ENCODE peak calls at places on chromosomes 13 and 19, in seven cellular contexts. A is breast epithelium, X is mammary epithelial cell, T is GM12878, V is psoas muscle, C is tibial nerve, N is tibial artery. Q is an unnamed sample.

GRCh38 chr13:90869580-90869979 is 477.9 kb upstream of the MIR17HG start:
- DNase-seq in T (no peak), A (no peak), N (no peak), C (no peak), V (no peak), X (no peak), Q (no peak)

GRCh38 chr13:28531195-28531955 is 36.4 kb upstream of the FLT1 start:
- DNase-seq in V (peak; percentile 68), T (no peak), N (peak; percentile 21), X (no peak), A (no peak), C (no peak), Q (peak; percentile 36)

GRCh38 chr19:38023245-38023644 is 116.2 kb downstream of the SIPA1L3 start:
- DNase-seq in V (no peak), N (no peak), T (no peak), C (no peak), A (no peak), X (no peak), Q (no peak)

GRCh38 chr13:53631511-53631910 is 602.9 kb downstream of the OLFM4 start:
- DNase-seq in C (no peak), N (no peak), X (no peak), V (no peak), A (no peak), T (no peak), Q (no peak)

GRCh38 chr19:7098701-7099596 is 29.4 kb downstream of the ZNF557 start:
- DNase-seq in C (peak; percentile 91), N (peak; percentile 88), A (peak; percentile 86), X (peak; percentile 90), V (peak; percentile 97), T (peak; percentile 84), Q (peak; percentile 94)

GRCh38 chr19:30390356-30390988 is 18.3 kb downstream of the ZNF536 start:
- DNase-seq in A (no peak), V (no peak), X (no peak), N (no peak), T (no peak), C (no peak), Q (no peak)

GRCh38 chr13:32468502-32469147 is 40.7 kb upstream of the N4BP2L1 start:
- DNase-seq in T (no peak), N (no peak), C (no peak), X (no peak), V (no peak), A (no peak), Q (no peak)

GRCh38 chr13:27022571-27023311 is 148.9 kb downstream of the USP12 start:
- DNase-seq in C (no peak), V (no peak), A (no peak), T (no peak), X (peak; percentile 19), N (no peak), Q (no peak)

GRCh38 chr13:107590556-107590955 is 624.8 kb downstream of the LIG4 start:
- DNase-seq in V (no peak), T (no peak), X (no peak), N (no peak), A (no peak), C (no peak), Q (no peak)

GRCh38 chr19:9673912-9674668 is 810 bp downstream of the ZNF562 start:
- DNase-seq in A (no peak), X (peak; percentile 78), T (peak; percentile 1), C (no peak), V (no peak), N (no peak), Q (no peak)

GRCh38 chr19:46372901-46373572 is 26.1 kb downstream of the PPP5C start:
- DNase-seq in C (no peak), N (no peak), V (no peak), X (no peak), A (no peak), T (no peak), Q (peak; percentile 30)

GRCh38 chr19:13929956-13930355 is 8.3 kb downstream of the PODNL1 start:
- DNase-seq in N (no peak), C (no peak), T (no peak), X (no peak), A (no peak), V (no peak), Q (no peak)

GRCh38 chr19:11242864-11243797 is 3.7 kb downstream of the ANGPTL8 start:
- DNase-seq in N (peak; percentile 95), X (peak; percentile 55), C (peak; percentile 97), T (peak; percentile 4), A (peak; percentile 59), V (peak; percentile 95), Q (peak; percentile 94)

GRCh38 chr19:16244091-16244490 is 46.4 kb downstream of the AP1M1 start:
- DNase-seq in N (no peak), T (no peak), A (no peak), V (no peak), X (no peak), C (no peak), Q (no peak)

GRCh38 chr13:60620611-60621395 is 223.8 kb downstream of the TDRD3 start:
- DNase-seq in X (no peak), V (no peak), N (no peak), T (no peak), A (no peak), C (no peak), Q (no peak)

GRCh38 chr13:23755040-23755439 is 134.2 kb downstream of the MIPEP start:
- DNase-seq in X (no peak), N (no peak), C (no peak), T (no peak), V (no peak), A (no peak), Q (no peak)
- H3K27ac ChIP-seq in X (no peak overlapping the region), N (peak overlapping the region; percentile 5), C (no peak overlapping the region), T (no peak overlapping the region), V (no peak overlapping the region), A (peak overlapping the region; percentile 25), Q (no peak overlapping the region)

GRCh38 chr13:51714663-51715168 is 89.2 kb downstream of the DHRS12 start:
- DNase-seq in A (no peak), X (peak; percentile 88), N (no peak), T (peak; percentile 78), V (no peak), C (no peak), Q (no peak)

GRCh38 chr13:51715613-51716012 is 88.3 kb downstream of the DHRS12 start:
- DNase-seq in A (no peak), N (no peak), T (no peak), X (peak; percentile 65), C (no peak), V (no peak), Q (no peak)

GRCh38 chr13:51717786-51718398 is 86.1 kb downstream of the DHRS12 start:
- DNase-seq in N (no peak), T (no peak), C (no peak), V (no peak), A (no peak), X (no peak), Q (no peak)

DNA sequence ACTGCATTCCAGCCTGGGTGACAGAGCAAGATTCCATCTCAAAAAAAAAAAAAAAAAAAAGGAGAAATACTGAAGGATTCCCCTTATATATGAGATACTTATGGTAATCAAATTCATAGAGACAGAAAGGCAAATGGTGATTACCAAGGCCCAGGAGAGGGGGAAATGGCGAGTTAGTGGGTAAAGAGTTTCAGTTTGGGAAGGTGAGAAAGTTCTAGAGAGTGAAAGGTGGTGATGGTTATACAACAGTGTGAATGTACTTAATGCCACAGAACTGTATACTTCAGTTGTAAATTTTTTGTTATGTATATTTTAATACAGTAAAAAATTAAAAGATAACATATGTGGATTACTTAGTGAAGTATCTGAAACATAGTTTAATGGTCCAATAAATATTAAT is 90.2 kb downstream of the DHRS12 start:
- DNase-seq in V (no peak), X (no peak), C (no peak), N (no peak), A (no peak), T (no peak), Q (no peak)
- H3K27ac ChIP-seq in V (no peak overlapping the region), X (peak overlapping the region; percentile 97), C (no peak overlapping the region), N (no peak overlapping the region), A (no peak overlapping the region), T (peak overlapping the region; percentile 72), Q (no peak overlapping the region)

GRCh38 chr19:5104871-5105351 is 136.0 kb downstream of the KDM4B start:
- DNase-seq in A (no peak), T (no peak), C (no peak), V (no peak), N (no peak), X (no peak), Q (no peak)
- H3K27ac ChIP-seq in A (no peak overlapping the region), T (no peak overlapping the region), C (peak overlapping the region; percentile 79), V (peak overlapping the region; percentile 90), N (peak overlapping the region; percentile 83), X (no peak overlapping the region), Q (no peak overlapping the region)

DNA sequence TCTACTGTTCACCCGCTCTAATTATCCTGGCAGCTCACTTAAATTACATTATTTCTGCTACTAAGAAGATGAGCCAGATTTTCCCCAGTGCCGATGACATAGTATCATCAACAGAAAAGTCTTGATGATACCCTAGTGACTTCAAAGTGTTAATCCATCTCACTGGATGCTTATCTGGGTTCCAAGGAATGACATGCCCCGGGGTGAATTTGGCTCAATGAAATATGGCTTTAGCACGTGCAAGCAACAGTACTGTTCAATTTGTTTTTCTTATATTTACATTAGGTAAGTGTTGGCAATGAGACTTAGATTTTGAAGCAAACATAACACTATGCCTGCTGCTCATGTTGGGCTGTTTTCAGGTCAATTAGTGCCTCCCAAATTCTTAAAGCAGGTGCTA is 548.2 kb upstream of the SLITRK1 start:
- DNase-seq in V (no peak), N (no peak), T (no peak), X (no peak), C (no peak), A (no peak), Q (no peak)
- H3K27ac ChIP-seq in V (no peak overlapping the region), N (no peak overlapping the region), T (no peak overlapping the region), X (no peak overlapping the region), C (no peak overlapping the region), A (no peak overlapping the region), Q (no peak overlapping the region)

Q was measured in thyroid gland.